ENCODE peak calls at places on chromosome X, in five cellular contexts. One of them, this sample, is unnamed.

GRCh38 chrX:124226129-124226528 is 106.3 kb upstream of the TEX13D start:
- DNase-seq in transverse colon: no peak
- DNase-seq in heart left ventricle: no peak
- DNase-seq in ovary: no peak
- DNase-seq in Peyer's patch: no peak
- DNase-seq in this sample: no peak

GRCh38 chrX:38654302-38654701 is 93.0 kb downstream of the TSPAN7 start:
- DNase-seq in transverse colon: no peak
- DNase-seq in heart left ventricle: no peak
- DNase-seq in ovary: no peak
- DNase-seq in Peyer's patch: no peak
- DNase-seq in this sample: no peak

GRCh38 chrX:119516157-119516702 is 48.0 kb downstream of the SLC25A5 start:
- DNase-seq in transverse colon: peak; percentile 23
- DNase-seq in heart left ventricle: peak; percentile 16
- DNase-seq in ovary: no peak
- DNase-seq in Peyer's patch: no peak
- DNase-seq in this sample: no peak

GRCh38 chrX:1452497-1453389 is at the start of gene ASMTL:
- DNase-seq in transverse colon: peak; percentile 100
- DNase-seq in heart left ventricle: peak; percentile 99
- DNase-seq in ovary: peak; percentile 100
- DNase-seq in Peyer's patch: peak; percentile 100
- DNase-seq in this sample: peak; percentile 100

GRCh38 chrX:14409341-14409740 is 120.0 kb upstream of the GLRA2 start:
- DNase-seq in transverse colon: no peak
- DNase-seq in heart left ventricle: peak; percentile 7
- DNase-seq in ovary: no peak
- DNase-seq in Peyer's patch: no peak
- DNase-seq in this sample: no peak

GRCh38 chrX:16589211-16589610 is 60.7 kb upstream of the S100G start:
- DNase-seq in transverse colon: no peak
- DNase-seq in heart left ventricle: no peak
- DNase-seq in ovary: no peak
- DNase-seq in Peyer's patch: no peak
- DNase-seq in this sample: no peak

GRCh38 chrX:2894885-2895292 is 34.2 kb downstream of the ARSD start:
- DNase-seq in transverse colon: peak; percentile 61
- DNase-seq in heart left ventricle: no peak
- DNase-seq in ovary: no peak
- DNase-seq in Peyer's patch: no peak
- DNase-seq in this sample: peak; percentile 74

GRCh38 chrX:56228914-56229313 is 3.2 kb upstream of the KLF8 start:
- DNase-seq in transverse colon: peak; percentile 41
- DNase-seq in heart left ventricle: no peak
- DNase-seq in ovary: no peak
- DNase-seq in Peyer's patch: no peak
- DNase-seq in this sample: no peak

GRCh38 chrX:70505451-70505841 is 60.8 kb downstream of the DLG3 start:
- DNase-seq in transverse colon: no peak
- DNase-seq in heart left ventricle: no peak
- DNase-seq in ovary: no peak
- DNase-seq in Peyer's patch: no peak
- DNase-seq in this sample: no peak

GRCh38 chrX:19152762-19153161 is 30.5 kb upstream of the ADGRG2 start:
- DNase-seq in transverse colon: no peak
- DNase-seq in heart left ventricle: no peak
- DNase-seq in ovary: no peak
- DNase-seq in Peyer's patch: no peak
- DNase-seq in this sample: no peak
- H3K4me3 ChIP-seq in transverse colon: no peak overlapping the region
- H3K4me3 ChIP-seq in heart left ventricle: no peak overlapping the region
- H3K4me3 ChIP-seq in ovary: no peak overlapping the region
- H3K4me3 ChIP-seq in Peyer's patch: no peak overlapping the region
- H3K4me3 ChIP-seq in this sample: no peak overlapping the region

GRCh38 chrX:101617211-101618191 is at the start of gene ARMCX6:
- DNase-seq in transverse colon: peak; percentile 80
- DNase-seq in heart left ventricle: peak; percentile 79
- DNase-seq in ovary: peak; percentile 79
- DNase-seq in Peyer's patch: peak; percentile 74
- DNase-seq in this sample: peak; percentile 76
- TF ChIP-seq POLR2A in transverse colon: no peak
- TF ChIP-seq POLR2A in heart left ventricle: no peak
- TF ChIP-seq POLR2A in ovary: peak; percentile 50
- TF ChIP-seq POLR2A in Peyer's patch: no peak
- TF ChIP-seq POLR2A in this sample: peak; percentile 33

GRCh38 chrX:45803383-45803921 is 602.8 kb upstream of the DIPK2B start:
- DNase-seq in transverse colon: no peak
- DNase-seq in heart left ventricle: no peak
- DNase-seq in ovary: no peak
- DNase-seq in Peyer's patch: no peak
- DNase-seq in this sample: no peak
- H3K4me1 ChIP-seq in transverse colon: no peaks in the 10 kb centered on the region
- H3K4me1 ChIP-seq in heart left ventricle: no peaks in the 10 kb centered on the region
- H3K4me1 ChIP-seq in ovary: peaks cover 4% of the 10 kb centered on the region
- H3K4me1 ChIP-seq in Peyer's patch: no peaks in the 10 kb centered on the region
- H3K4me1 ChIP-seq in this sample: no peaks in the 10 kb centered on the region

GRCh38 chrX:99654188-99654587 is 755.9 kb downstream of the PCDH19 start:
- DNase-seq in transverse colon: no peak
- DNase-seq in heart left ventricle: no peak
- DNase-seq in ovary: no peak
- DNase-seq in Peyer's patch: no peak
- DNase-seq in this sample: no peak
- H3K4me3 ChIP-seq in transverse colon: no peak overlapping the region
- H3K4me3 ChIP-seq in heart left ventricle: no peak overlapping the region
- H3K4me3 ChIP-seq in ovary: no peak overlapping the region
- H3K4me3 ChIP-seq in Peyer's patch: no peak overlapping the region
- H3K4me3 ChIP-seq in this sample: no peak overlapping the region

GRCh38 chrX:103631145-103631544 is 2.4 kb downstream of the TCEAL1 start:
- DNase-seq in transverse colon: no peak
- DNase-seq in heart left ventricle: no peak
- DNase-seq in ovary: no peak
- DNase-seq in Peyer's patch: no peak
- DNase-seq in this sample: peak; percentile 24

GRCh38 chrX:103626855-103627254 is 1.9 kb upstream of the TCEAL1 start:
- DNase-seq in transverse colon: no peak
- DNase-seq in heart left ventricle: no peak
- DNase-seq in ovary: no peak
- DNase-seq in Peyer's patch: no peak
- DNase-seq in this sample: no peak

GRCh38 chrX:103628386-103629290 is at the start of gene TCEAL1:
- DNase-seq in transverse colon: peak; percentile 74
- DNase-seq in heart left ventricle: peak; percentile 48
- DNase-seq in ovary: peak; percentile 69
- DNase-seq in Peyer's patch: peak; percentile 74
- DNase-seq in this sample: peak; percentile 65

GRCh38 chrX:103630171-103630511 is 1.4 kb downstream of the TCEAL1 start:
- DNase-seq in transverse colon: no peak
- DNase-seq in heart left ventricle: no peak
- DNase-seq in ovary: no peak
- DNase-seq in Peyer's patch: no peak
- DNase-seq in this sample: no peak

DNA sequence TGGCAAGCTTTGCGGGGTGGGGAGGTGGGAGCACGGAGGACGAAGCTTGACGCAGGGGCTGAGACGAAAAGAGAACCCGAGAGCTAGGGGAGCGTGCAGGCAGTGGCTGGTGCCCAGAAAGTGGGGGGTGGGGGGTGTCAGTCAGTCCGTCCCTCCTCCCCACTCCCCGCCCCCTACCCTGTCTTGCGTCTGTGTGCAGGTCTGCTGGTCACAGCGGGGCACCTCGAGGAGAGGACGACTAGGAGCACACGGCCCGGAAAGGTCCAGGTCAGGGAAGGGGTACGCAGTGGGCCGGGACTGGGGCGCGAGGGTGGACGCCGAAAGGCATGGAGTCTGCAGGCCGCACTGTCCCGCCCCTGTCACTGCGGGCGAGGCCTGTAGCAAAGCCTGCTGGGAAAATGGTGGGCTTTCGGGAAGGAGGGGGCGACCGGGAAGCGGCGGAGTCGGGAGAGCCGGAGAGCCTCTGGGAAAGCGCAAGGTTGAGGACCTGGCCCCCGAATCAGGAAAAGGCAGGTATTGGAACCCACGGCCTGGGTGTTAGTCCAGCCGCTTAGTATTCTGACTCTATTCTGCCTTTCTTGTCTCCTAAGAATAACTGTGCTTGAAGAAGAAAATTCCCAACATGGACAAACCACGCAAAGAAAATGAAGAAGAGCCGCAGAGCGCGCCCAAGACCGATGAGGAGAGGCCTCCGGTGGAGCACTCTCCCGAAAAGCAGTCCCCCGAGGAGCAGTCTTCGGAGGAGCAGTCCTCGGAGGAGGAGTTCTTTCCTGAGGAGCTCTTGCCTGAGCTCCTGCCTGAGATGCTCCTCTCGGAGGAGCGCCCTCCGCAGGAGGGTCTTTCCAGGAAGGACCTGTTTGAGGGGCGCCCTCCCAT is 758 bp downstream of the TCEAL1 start:
- DNase-seq in transverse colon: peak; percentile 60
- DNase-seq in heart left ventricle: peak; percentile 66
- DNase-seq in ovary: peak; percentile 76
- DNase-seq in Peyer's patch: peak; percentile 62
- DNase-seq in this sample: peak; percentile 72
- TF ChIP-seq POLR2A in transverse colon: peak; percentile 46
- TF ChIP-seq POLR2A in heart left ventricle: no peak
- TF ChIP-seq POLR2A in ovary: peak; percentile 40
- TF ChIP-seq POLR2A in Peyer's patch: no peak
- TF ChIP-seq POLR2A in this sample: peak; percentile 47

GRCh38 chrX:7147431-7147977 is at the start of gene STS:
- DNase-seq in transverse colon: peak; percentile 52
- DNase-seq in heart left ventricle: peak; percentile 27
- DNase-seq in ovary: peak; percentile 73
- DNase-seq in Peyer's patch: peak; percentile 58
- DNase-seq in this sample: peak; percentile 48
- H3K4me1 ChIP-seq in transverse colon: peaks cover 7% of the 10 kb centered on the region
- H3K4me1 ChIP-seq in heart left ventricle: no peaks in the 10 kb centered on the region
- H3K4me1 ChIP-seq in ovary: no peaks in the 10 kb centered on the region
- H3K4me1 ChIP-seq in Peyer's patch: no peaks in the 10 kb centered on the region
- H3K4me1 ChIP-seq in this sample: no peaks in the 10 kb centered on the region

DNA sequence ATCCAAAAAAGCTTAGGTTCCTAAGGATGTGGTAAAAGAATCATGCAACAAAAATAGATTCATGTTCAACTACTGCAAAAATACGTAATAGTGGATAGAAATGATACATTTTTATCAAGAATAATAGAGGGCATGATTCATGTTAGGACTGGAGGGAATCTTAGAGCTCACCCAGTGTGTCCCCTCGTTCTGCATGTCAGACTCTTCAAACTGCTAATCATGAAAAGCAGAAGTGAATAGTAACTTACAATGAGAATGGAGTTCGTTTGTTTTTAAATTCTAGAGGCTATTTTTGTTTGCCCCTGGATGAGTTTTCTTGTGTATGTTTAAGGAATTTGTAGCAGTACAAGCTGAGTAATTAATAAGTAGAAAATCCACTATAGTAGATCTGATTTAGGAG is 79.4 kb downstream of the MSL3 start:
- DNase-seq in transverse colon: no peak
- DNase-seq in heart left ventricle: no peak
- DNase-seq in ovary: no peak
- DNase-seq in Peyer's patch: no peak
- DNase-seq in this sample: no peak
- H3K4me3 ChIP-seq in transverse colon: no peak overlapping the region
- H3K4me3 ChIP-seq in heart left ventricle: no peak overlapping the region
- H3K4me3 ChIP-seq in ovary: no peak overlapping the region
- H3K4me3 ChIP-seq in Peyer's patch: no peak overlapping the region
- H3K4me3 ChIP-seq in this sample: no peak overlapping the region

This sample was measured in uterus.